ENCODE peak calls at places on chromosomes 6 and 20, in nine cellular contexts. F is tibial artery, N is AG04450, Y is nephron progenitor cell, A is GM13976, V is tibial nerve, M is type B pancreatic cell, C is heart right ventricle, O is uterus. P is an unnamed sample.

GRCh38 chr6:148671085-148671484 is 75.7 kb upstream of the UST start:
- DNase-seq in Y (no peak), V (no peak), N (no peak), A (no peak), F (no peak), O (no peak), C (no peak), M (no peak), P (no peak)

GRCh38 chr20:11905460-11906150 is 12.1 kb upstream of the BTBD3 start:
- DNase-seq in V (no peak), N (no peak), Y (no peak), F (no peak), O (no peak), C (no peak), A (no peak), M (no peak), P (no peak)

GRCh38 chr6:159887761-159888160 is 3.0 kb upstream of the MAS1 start:
- DNase-seq in N (no peak), A (no peak), V (no peak), Y (no peak), O (no peak), C (no peak), F (no peak), M (no peak), P (no peak)

GRCh38 chr20:59684685-59685212 is 80.4 kb downstream of the PHACTR3 start:
- DNase-seq in O (no peak), V (no peak), N (no peak), F (no peak), M (no peak), Y (no peak), A (no peak), C (no peak), P (no peak)

GRCh38 chr20:48742912-48743680 is 84.7 kb downstream of the PREX1 start:
- DNase-seq in V (no peak), A (no peak), M (no peak), F (no peak), N (no peak), O (no peak), C (no peak), Y (no peak), P (no peak)

GRCh38 chr6:41059569-41059968 is 6.6 kb downstream of the APOBEC2 start:
- DNase-seq in F (no peak), Y (no peak), A (no peak), N (no peak), V (no peak), C (no peak), O (no peak), M (no peak), P (no peak)

GRCh38 chr20:52410182-52410647 is 218.6 kb upstream of the ZFP64 start:
- DNase-seq in N (no peak), M (no peak), A (no peak), O (peak; percentile 24), C (no peak), F (no peak), V (peak; percentile 35), Y (no peak), P (no peak)

GRCh38 chr20:32249030-32249738 is 28.3 kb upstream of the KIF3B start:
- DNase-seq in Y (no peak), N (no peak), M (no peak), F (no peak), V (no peak), O (no peak), A (no peak), C (no peak), P (no peak)

GRCh38 chr6:3870528-3870925 is 21.4 kb downstream of the FAM50B start:
- DNase-seq in M (no peak), C (no peak), O (no peak), F (no peak), Y (no peak), A (no peak), N (no peak), V (no peak), P (no peak)

GRCh38 chr20:51046021-51046985 is 23.4 kb upstream of the KCNG1 start:
- DNase-seq in F (no peak), V (no peak), O (no peak), N (no peak), M (no peak), A (no peak), C (no peak), Y (no peak), P (no peak)

GRCh38 chr20:51043811-51044210 is 20.9 kb upstream of the KCNG1 start:
- DNase-seq in Y (no peak), N (peak; percentile 21), O (no peak), V (no peak), F (no peak), C (no peak), A (no peak), M (no peak), P (no peak)

GRCh38 chr20:51044796-51045195 is 21.9 kb upstream of the KCNG1 start:
- DNase-seq in C (no peak), V (no peak), M (no peak), Y (no peak), O (no peak), A (no peak), N (no peak), F (no peak), P (no peak)

GRCh38 chr20:51042064-51042463 is 19.2 kb upstream of the KCNG1 start:
- DNase-seq in N (no peak), V (no peak), Y (no peak), F (no peak), O (no peak), C (no peak), M (no peak), A (no peak), P (no peak)

DNA sequence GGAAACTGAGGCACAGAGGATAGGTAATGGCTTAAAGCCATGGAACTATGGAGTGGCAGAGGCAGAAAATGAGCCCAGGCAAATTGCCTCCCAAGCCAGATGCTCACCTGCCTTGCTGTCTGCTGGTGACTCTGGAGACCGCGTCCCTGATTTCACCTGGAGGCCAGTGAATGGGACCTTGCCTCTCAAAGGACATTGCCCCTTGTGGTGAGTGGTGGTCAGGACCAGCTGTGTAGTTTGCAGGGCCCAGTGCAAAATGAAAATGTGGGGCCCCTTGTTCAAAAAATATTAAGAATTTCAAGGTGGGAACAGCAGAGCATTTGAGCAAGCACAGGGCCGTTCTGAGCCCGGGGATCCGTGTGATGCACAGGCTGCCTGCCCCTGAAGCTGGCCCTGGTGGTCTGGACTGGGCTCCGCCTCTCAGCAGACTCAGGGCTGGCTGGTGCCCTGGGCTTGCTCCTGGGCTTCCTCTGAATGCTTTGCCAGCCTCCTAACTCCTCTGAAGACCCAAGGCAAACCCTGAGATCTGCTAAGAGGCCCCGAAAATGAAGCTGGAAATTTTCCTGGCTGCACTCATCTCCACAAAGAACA is 19.8 kb upstream of the KCNG1 start:
- DNase-seq in C (no peak), O (no peak), V (no peak), M (no peak), N (no peak), Y (no peak), F (no peak), A (no peak), P (no peak)
- TF ChIP-seq CTCF in C (no peak), O (no peak), V (no peak), M (peak; percentile 62), N (no peak), Y (peak; percentile 27), F (no peak), A (no peak), P (peak; percentile 6)

DNA sequence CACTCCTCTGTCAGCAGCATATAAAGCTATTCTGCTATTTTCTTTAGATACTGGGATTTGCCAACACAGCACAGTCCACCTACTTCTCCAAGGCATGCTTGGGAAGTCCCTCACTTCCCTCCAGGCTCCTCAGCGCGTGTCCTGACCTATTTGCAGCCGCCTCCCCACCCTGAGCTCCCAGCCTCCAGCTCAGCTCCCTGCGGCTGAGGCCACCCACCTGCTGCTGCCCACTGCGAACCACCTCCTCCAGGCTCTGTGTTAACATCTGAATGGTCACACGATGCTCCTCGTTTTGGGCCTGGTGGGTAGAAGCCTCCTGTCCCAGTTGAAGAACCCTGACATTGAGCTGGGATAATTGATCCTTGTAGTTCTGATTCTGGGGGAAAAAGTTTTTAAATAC is 54.7 kb downstream of the GINS1 start:
- DNase-seq in C (no peak), N (no peak), Y (no peak), M (no peak), A (no peak), F (no peak), V (no peak), O (no peak), P (no peak)
- TF ChIP-seq CTCF in C (no peak), N (no peak), Y (no peak), M (no peak), A (no peak), F (no peak), V (no peak), O (no peak), P (no peak)

GRCh38 chr20:23060629-23061028 is 11.2 kb upstream of the THBD start:
- DNase-seq in F (no peak), A (no peak), V (no peak), C (no peak), Y (no peak), O (no peak), N (no peak), M (no peak), P (no peak)

GRCh38 chr20:23059831-23060230 is 10.4 kb upstream of the THBD start:
- DNase-seq in Y (no peak), V (no peak), C (no peak), O (no peak), M (no peak), F (no peak), N (no peak), A (no peak), P (no peak)

GRCh38 chr20:23061713-23062561 is 12.5 kb upstream of the THBD start:
- DNase-seq in A (no peak), N (peak; percentile 21), O (peak; percentile 40), M (no peak), Y (no peak), F (peak; percentile 80), V (no peak), C (peak; percentile 44), P (no peak)

GRCh38 chr20:23061262-23061661 is 11.8 kb upstream of the THBD start:
- DNase-seq in N (no peak), V (no peak), O (no peak), A (no peak), F (no peak), M (no peak), C (no peak), Y (no peak), P (no peak)

GRCh38 chr20:23058240-23058639 is 8.8 kb upstream of the THBD start:
- DNase-seq in V (no peak), O (no peak), C (no peak), Y (no peak), M (no peak), A (no peak), N (no peak), F (no peak), P (no peak)
- TF ChIP-seq CTCF in V (no peak), O (no peak), C (no peak), Y (peak; percentile 19), M (no peak), A (no peak), N (peak; percentile 23), F (no peak), P (peak; percentile 20)

DNA sequence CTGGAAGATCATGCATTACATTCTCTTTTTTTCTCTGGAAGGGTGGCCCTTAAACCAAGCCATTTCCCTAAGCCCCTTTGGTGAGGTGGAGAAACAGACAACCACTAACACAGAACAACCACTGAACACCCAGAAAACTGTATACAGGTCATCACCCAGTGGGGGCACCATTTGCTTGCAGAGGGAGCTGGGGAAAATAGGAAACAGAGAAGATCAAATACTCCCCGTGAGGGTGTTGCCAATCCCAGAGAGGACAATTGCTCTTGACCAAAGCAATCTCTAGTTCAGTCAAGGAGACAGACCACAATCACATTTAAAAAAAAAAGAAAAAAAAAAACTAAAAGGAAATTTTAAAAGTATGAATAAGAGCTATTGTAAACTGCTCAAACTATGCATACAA is 865 bp upstream of the DAAM2 start:
- DNase-seq in M (no peak), O (no peak), C (no peak), V (no peak), Y (no peak), N (no peak), F (no peak), A (no peak), P (no peak)
- TF ChIP-seq CTCF in M (no peak), O (no peak), C (peak; percentile 45), V (no peak), Y (no peak), N (no peak), F (no peak), A (no peak), P (no peak)

P was measured in GM13977.